ENCODE peak calls at places on chromosomes 12 and 14, in six cellular contexts. Q is right lobe of liver, G is cardiac muscle cell, K is Panc1, H is esophagus squamous epithelium, P is mammary epithelial cell. C is an unnamed sample.

GRCh38 chr14:57161583-57161982 is 107.1 kb downstream of the EXOC5 start:
- DNase-seq in Q (no peak), G (no peak), K (no peak), H (no peak), P (no peak), C (no peak)

GRCh38 chr14:65222434-65222833 is 120.1 kb upstream of the MAX start:
- DNase-seq in Q (peak; percentile 54), G (peak; percentile 87), K (no peak), H (no peak), P (peak; percentile 46), C (peak; percentile 46)

GRCh38 chr12:47085815-47086252 is 6.1 kb upstream of the AMIGO2 start:
- DNase-seq in Q (no peak), G (peak; percentile 73), K (no peak), H (no peak), P (peak; percentile 66), C (peak; percentile 41)

GRCh38 chr12:45401008-45401407 is 185.1 kb downstream of the ANO6 start:
- DNase-seq in Q (no peak), G (no peak), K (no peak), H (no peak), P (no peak), C (no peak)

GRCh38 chr14:100078216-100078780 is 13.1 kb downstream of the EVL start:
- DNase-seq in Q (no peak), G (no peak), K (no peak), H (no peak), P (no peak), C (no peak)

GRCh38 chr12:69330475-69331473 is 17.4 kb upstream of the LYZ start:
- DNase-seq in Q (peak; percentile 71), G (no peak), K (no peak), H (no peak), P (no peak), C (no peak)

GRCh38 chr12:25692115-25693035 is 139.3 kb upstream of the LMNTD1 start:
- DNase-seq in Q (no peak), G (peak; percentile 93), K (no peak), H (no peak), P (no peak), C (no peak)

GRCh38 chr12:29242921-29243431 is 93.9 kb downstream of the FAR2 start:
- DNase-seq in Q (no peak), G (no peak), K (no peak), H (no peak), P (no peak), C (no peak)

GRCh38 chr14:60095781-60096450 is 4.2 kb downstream of the PCNX4 start:
- DNase-seq in Q (no peak), G (peak; percentile 49), K (no peak), H (no peak), P (peak; percentile 40), C (no peak)

GRCh38 chr12:75632452-75632851 is 121.0 kb upstream of the KRR1 start:
- DNase-seq in Q (no peak), G (no peak), K (no peak), H (no peak), P (no peak), C (no peak)

GRCh38 chr12:93502802-93503623 is 35.7 kb downstream of the MRPL42 start:
- DNase-seq in Q (no peak), G (peak; percentile 69), K (peak; percentile 38), H (no peak), P (peak; percentile 9), C (peak; percentile 33)

GRCh38 chr14:67919259-67919658 is 99.7 kb downstream of the RAD51B start:
- DNase-seq in Q (no peak), G (peak; percentile 56), K (no peak), H (no peak), P (no peak), C (no peak)

GRCh38 chr12:9064815-9065606 is 50.7 kb downstream of the A2M start:
- DNase-seq in Q (peak; percentile 95), G (peak; percentile 65), K (no peak), H (no peak), P (peak; percentile 30), C (peak; percentile 79)

GRCh38 chr12:122130150-122130549 is 43.9 kb downstream of the IL31 start:
- DNase-seq in Q (no peak), G (no peak), K (no peak), H (no peak), P (peak; percentile 55), C (peak; percentile 71)

GRCh38 chr12:54371328-54372112 is 7.2 kb upstream of the GPR84 start:
- DNase-seq in Q (no peak), G (peak; percentile 67), K (no peak), H (no peak), P (no peak), C (no peak)

GRCh38 chr14:31596691-31597090 is 35.5 kb downstream of the NUBPL start:
- DNase-seq in Q (no peak), G (no peak), K (no peak), H (no peak), P (no peak), C (no peak)

GRCh38 chr12:25985296-25985992 is 27.0 kb downstream of the RASSF8 start:
- DNase-seq in Q (no peak), G (no peak), K (no peak), H (no peak), P (no peak), C (no peak)

GRCh38 chr12:49323524-49324097 is 556 bp downstream of the TROAP start:
- DNase-seq in Q (no peak), G (no peak), K (no peak), H (no peak), P (no peak), C (no peak)

GRCh38 chr14:37623552-37623951 is 28.1 kb downstream of the TTC6 start:
- DNase-seq in Q (peak; percentile 83), G (peak; percentile 55), K (no peak), H (no peak), P (peak; percentile 97), C (peak; percentile 77)

GRCh38 chr12:108858399-108859074 is 1.2 kb upstream of the SSH1 start:
- DNase-seq in Q (no peak), G (peak; percentile 63), K (no peak), H (no peak), P (no peak), C (no peak)

DNA sequence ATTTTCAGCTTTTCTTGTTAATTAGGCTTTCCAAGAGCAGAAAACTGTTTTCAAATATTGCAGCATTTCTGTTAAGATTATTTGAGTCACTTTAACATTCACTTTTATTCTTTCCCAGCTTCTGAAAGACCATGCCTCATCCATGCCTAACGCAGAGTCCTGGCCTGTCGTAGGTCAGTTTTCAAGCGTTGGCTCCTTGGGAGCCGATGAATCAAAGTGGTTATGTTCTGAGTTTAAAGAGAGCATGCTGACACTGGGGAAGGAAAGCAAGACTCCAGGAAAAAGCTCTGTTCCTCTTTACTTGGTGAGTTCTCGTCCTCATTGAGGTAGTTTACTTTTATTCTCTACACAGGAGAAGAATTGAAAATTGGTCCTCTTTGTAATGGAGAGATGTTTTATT is 33.1 kb downstream of the TDP1 start:
- DNase-seq in Q (no peak), G (no peak), K (no peak), H (no peak), P (no peak), C (no peak)
- H3K27ac ChIP-seq in Q (no peak overlapping the region), G (no peak overlapping the region), K (no peak overlapping the region), H (no peak overlapping the region), P (no peak overlapping the region), C (no peak overlapping the region)

GRCh38 chr12:32400114-32400672 is 835 bp downstream of the FGD4 start:
- DNase-seq in Q (no peak), G (no peak), K (no peak), H (no peak), P (peak; percentile 55), C (peak; percentile 62)
- H3K27ac ChIP-seq in Q (peak overlapping the region; percentile 78), G (no peak overlapping the region), K (peak overlapping the region; percentile 72), H (peak overlapping the region; percentile 93), P (peak overlapping the region; percentile 90), C (peak overlapping the region; percentile 96)

DNA sequence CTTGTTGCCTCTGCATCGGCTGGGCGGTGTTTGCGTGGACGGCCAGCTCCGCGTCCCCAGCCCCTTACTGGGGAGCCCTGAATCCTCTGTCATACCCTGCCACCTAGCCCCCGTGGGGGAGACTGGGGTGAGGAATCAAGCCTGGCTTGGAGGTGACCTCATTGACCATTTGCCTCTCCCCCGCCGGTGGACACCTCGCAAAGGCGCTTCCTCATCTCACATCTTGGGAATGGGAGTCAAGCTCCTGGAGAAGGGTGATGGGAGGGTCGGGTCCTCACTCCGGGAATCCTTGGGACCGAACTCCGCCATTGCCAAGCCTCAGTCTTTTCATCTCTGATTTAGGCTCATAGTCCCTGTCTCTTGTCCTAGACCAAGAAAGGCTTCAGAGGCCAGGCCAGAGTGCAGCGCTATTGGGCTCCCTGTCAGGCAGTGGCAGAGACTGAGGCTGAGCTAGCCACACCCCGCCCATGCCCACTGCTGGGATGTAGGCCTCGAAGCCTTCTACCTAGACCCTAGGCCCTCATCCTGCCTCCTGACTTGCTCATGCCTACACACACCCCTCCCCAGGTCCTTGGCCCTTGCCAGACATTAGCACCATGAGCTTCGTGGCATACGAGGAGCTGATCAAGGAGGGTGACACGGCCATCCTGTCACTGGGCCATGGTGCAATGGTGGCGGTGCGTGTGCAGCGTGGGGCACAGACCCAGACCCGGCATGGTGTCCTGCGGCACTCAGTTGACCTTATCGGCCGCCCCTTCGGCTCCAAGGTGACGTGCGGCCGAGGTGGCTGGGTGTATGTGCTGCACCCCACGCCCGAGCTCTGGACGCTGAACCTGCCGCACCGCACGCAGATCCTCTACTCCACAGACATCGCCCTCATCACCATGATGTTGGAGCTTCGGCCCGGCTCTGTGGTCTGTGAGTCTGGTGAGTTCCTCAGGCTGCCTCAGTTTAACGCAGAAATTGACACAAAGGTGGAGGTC is 678 bp downstream of the TRMT61A start:
- DNase-seq in Q (no peak), G (no peak), K (no peak), H (no peak), P (no peak), C (no peak)
- H3K27ac ChIP-seq in Q (peak overlapping the region; percentile 19), G (no peak overlapping the region), K (peak overlapping the region; percentile 88), H (peak overlapping the region; percentile 93), P (peak overlapping the region; percentile 61), C (peak overlapping the region; percentile 100)

GRCh38 chr14:95685978-95686922 is at the start of gene TCL1B:
- DNase-seq in Q (no peak), G (no peak), K (no peak), H (no peak), P (no peak), C (no peak)
- H3K27ac ChIP-seq in Q (no peak within 1 kb of the TSS), G (no peak within 1 kb of the TSS), K (no peak within 1 kb of the TSS), H (no peak within 1 kb of the TSS), P (no peak within 1 kb of the TSS), C (no peak within 1 kb of the TSS)

GRCh38 chr14:102605026-102605425 is 12.6 kb downstream of the RCOR1 start:
- DNase-seq in Q (no peak), G (no peak), K (no peak), H (no peak), P (peak; percentile 86), C (peak; percentile 80)
- H3K27ac ChIP-seq in Q (no peak overlapping the region), G (peak overlapping the region; percentile 18), K (no peak overlapping the region), H (peak overlapping the region; percentile 62), P (peak overlapping the region; percentile 58), C (peak overlapping the region; percentile 76)

DNA sequence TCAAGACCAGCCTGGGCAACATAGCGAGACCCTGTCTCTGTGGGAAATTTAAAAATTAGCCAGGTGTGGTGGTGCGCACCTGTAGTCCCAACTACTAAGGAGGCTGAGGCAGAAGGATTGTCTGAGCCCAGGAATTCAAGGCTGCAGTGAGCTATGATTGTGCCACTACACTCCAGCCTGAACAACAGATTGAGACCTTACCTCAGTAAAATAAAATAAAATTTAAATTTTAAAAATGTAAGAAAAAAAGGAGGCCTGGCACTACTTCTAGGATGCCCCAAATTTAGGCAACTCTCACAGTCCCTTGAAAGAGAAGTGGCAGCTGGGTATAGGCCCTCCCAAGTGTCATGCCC is 918 bp upstream of the INHBE start:
- DNase-seq in Q (no peak), G (no peak), K (no peak), H (no peak), P (no peak), C (no peak)
- H3K27ac ChIP-seq in Q (peak overlapping the region; percentile 71), G (no peak overlapping the region), K (no peak overlapping the region), H (no peak overlapping the region), P (no peak overlapping the region), C (peak overlapping the region; percentile 97)